ENCODE peak calls at places on chromosomes 12 and 14, in ten cellular contexts. A is fibroblast of lung, J is foreskin fibroblast, D is suprapubic skin, Q is lower leg skin, E is astrocyte, I is head of caudate nucleus, M is COR-L47, H is thoracic aorta, F is frontal cortex. W is an unnamed sample.

GRCh38 chr12:21613931-21614330 is 9.3 kb upstream of the GYS2 start:
- DNase-seq in A (peak; percentile 59), J (no peak), Q (no peak), D (no peak), I (no peak), E (no peak), M (no peak), F (no peak), H (no peak), W (no peak)

GRCh38 chr12:107447336-107447735 is 238.3 kb upstream of the PWP1 start:
- DNase-seq in D (no peak), M (no peak), F (no peak), J (no peak), A (no peak), E (no peak), I (no peak), H (no peak), Q (no peak), W (no peak)

GRCh38 chr12:4506870-4507269 is 31.8 kb upstream of the RAD51AP1 start:
- DNase-seq in Q (no peak), M (no peak), A (peak; percentile 50), H (no peak), J (peak; percentile 57), D (no peak), I (no peak), F (no peak), E (peak; percentile 78), W (no peak)

GRCh38 chr14:106826833-106827369 is 1300.5 kb downstream of the TMEM121 start:
- DNase-seq in E (no peak), Q (no peak), I (no peak), H (no peak), F (no peak), J (no peak), D (no peak), A (no peak), M (no peak), W (no peak)

GRCh38 chr12:120826335-120826734 is 77.8 kb downstream of the SPPL3 start:
- DNase-seq in Q (no peak), M (no peak), A (no peak), I (no peak), D (no peak), F (no peak), E (no peak), J (no peak), H (no peak), W (no peak)

GRCh38 chr12:110807640-110808039 is 39.1 kb upstream of the CCDC63 start:
- DNase-seq in E (no peak), Q (no peak), D (no peak), F (no peak), A (no peak), J (no peak), M (no peak), H (no peak), I (no peak), W (no peak)

GRCh38 chr14:95428557-95428956 is 87.9 kb downstream of the SYNE3 start:
- DNase-seq in J (no peak), H (no peak), A (no peak), D (no peak), E (no peak), M (no peak), I (no peak), Q (no peak), F (no peak), W (no peak)

GRCh38 chr12:123011701-123012100 is 31.2 kb downstream of the ARL6IP4 start:
- DNase-seq in J (no peak), H (no peak), D (no peak), F (no peak), A (no peak), M (no peak), E (no peak), I (no peak), Q (no peak), W (no peak)